ENCODE peak calls at places on chromosomes 4 and X, in six cellular contexts. One of them, this sample, is unnamed.

GRCh38 chr4:76546282-76547166 is 111.5 kb downstream of the SHROOM3 start:
- DNase-seq in endodermal cell: peak; percentile 64
- DNase-seq in heart right ventricle: no peak
- DNase-seq in right lobe of liver: peak; percentile 53
- DNase-seq in DND-41: no peak
- DNase-seq in mesendoderm: peak; percentile 81
- DNase-seq in this sample: no peak

GRCh38 chrX:11472381-11472780 is 179.2 kb downstream of the AMELX start:
- DNase-seq in heart right ventricle: no peak
- DNase-seq in DND-41: no peak
- DNase-seq in endodermal cell: no peak
- DNase-seq in right lobe of liver: no peak
- DNase-seq in mesendoderm: no peak
- DNase-seq in this sample: no peak

GRCh38 chr4:156596026-156596425 is 375.6 kb downstream of the PDGFC start:
- DNase-seq in right lobe of liver: no peak
- DNase-seq in DND-41: no peak
- DNase-seq in mesendoderm: peak; percentile 37
- DNase-seq in heart right ventricle: no peak
- DNase-seq in endodermal cell: no peak
- DNase-seq in this sample: no peak

GRCh38 chr4:100081511-100081910 is 108.8 kb downstream of the DDIT4L start:
- DNase-seq in right lobe of liver: no peak
- DNase-seq in endodermal cell: no peak
- DNase-seq in DND-41: no peak
- DNase-seq in mesendoderm: no peak
- DNase-seq in heart right ventricle: no peak
- DNase-seq in this sample: no peak

GRCh38 chr4:5814421-5814820 is 78.5 kb downstream of the CRMP1 start:
- DNase-seq in DND-41: no peak
- DNase-seq in right lobe of liver: no peak
- DNase-seq in mesendoderm: no peak
- DNase-seq in endodermal cell: no peak
- DNase-seq in heart right ventricle: no peak
- DNase-seq in this sample: no peak

GRCh38 chrX:17459008-17459407 is 84.0 kb downstream of the NHS start:
- DNase-seq in mesendoderm: no peak
- DNase-seq in DND-41: no peak
- DNase-seq in endodermal cell: no peak
- DNase-seq in heart right ventricle: no peak
- DNase-seq in right lobe of liver: no peak
- DNase-seq in this sample: no peak

GRCh38 chr4:107896158-107896645 is 35.1 kb upstream of the CYP2U1 start:
- DNase-seq in right lobe of liver: no peak
- DNase-seq in endodermal cell: no peak
- DNase-seq in mesendoderm: no peak
- DNase-seq in heart right ventricle: no peak
- DNase-seq in DND-41: no peak
- DNase-seq in this sample: no peak

GRCh38 chr4:71453516-71453915 is 114.7 kb downstream of the SLC4A4 start:
- DNase-seq in heart right ventricle: no peak
- DNase-seq in mesendoderm: no peak
- DNase-seq in right lobe of liver: no peak
- DNase-seq in endodermal cell: no peak
- DNase-seq in DND-41: no peak
- DNase-seq in this sample: no peak

GRCh38 chrX:11381464-11381863 is 88.3 kb downstream of the AMELX start:
- DNase-seq in heart right ventricle: no peak
- DNase-seq in right lobe of liver: no peak
- DNase-seq in mesendoderm: peak; percentile 60
- DNase-seq in DND-41: peak; percentile 8
- DNase-seq in endodermal cell: peak; percentile 50
- DNase-seq in this sample: peak; percentile 0

GRCh38 chrX:27575565-27575964 is 14.6 kb upstream of the DCAF8L2 start:
- DNase-seq in right lobe of liver: no peak
- DNase-seq in heart right ventricle: no peak
- DNase-seq in endodermal cell: no peak
- DNase-seq in mesendoderm: no peak
- DNase-seq in DND-41: no peak
- DNase-seq in this sample: no peak

GRCh38 chrX:71118032-71118984 is at the start of gene MED12:
- DNase-seq in mesendoderm: peak; percentile 82
- DNase-seq in right lobe of liver: peak; percentile 83
- DNase-seq in DND-41: peak; percentile 89
- DNase-seq in endodermal cell: peak; percentile 91
- DNase-seq in heart right ventricle: peak; percentile 84
- DNase-seq in this sample: peak; percentile 75

GRCh38 chr4:112604590-112604989 is 32.1 kb downstream of the ZGRF1 start:
- DNase-seq in heart right ventricle: no peak
- DNase-seq in endodermal cell: peak; percentile 74
- DNase-seq in DND-41: peak; percentile 54
- DNase-seq in right lobe of liver: no peak
- DNase-seq in mesendoderm: peak; percentile 62
- DNase-seq in this sample: peak; percentile 44

GRCh38 chr4:7303561-7303960 is 111.2 kb downstream of the SORCS2 start:
- DNase-seq in mesendoderm: no peak
- DNase-seq in endodermal cell: no peak
- DNase-seq in DND-41: no peak
- DNase-seq in right lobe of liver: no peak
- DNase-seq in heart right ventricle: no peak
- DNase-seq in this sample: no peak

GRCh38 chr4:5824635-5825034 is 68.3 kb downstream of the CRMP1 start:
- DNase-seq in DND-41: peak; percentile 12
- DNase-seq in mesendoderm: peak; percentile 46
- DNase-seq in heart right ventricle: no peak
- DNase-seq in right lobe of liver: no peak
- DNase-seq in endodermal cell: peak; percentile 65
- DNase-seq in this sample: no peak

DNA sequence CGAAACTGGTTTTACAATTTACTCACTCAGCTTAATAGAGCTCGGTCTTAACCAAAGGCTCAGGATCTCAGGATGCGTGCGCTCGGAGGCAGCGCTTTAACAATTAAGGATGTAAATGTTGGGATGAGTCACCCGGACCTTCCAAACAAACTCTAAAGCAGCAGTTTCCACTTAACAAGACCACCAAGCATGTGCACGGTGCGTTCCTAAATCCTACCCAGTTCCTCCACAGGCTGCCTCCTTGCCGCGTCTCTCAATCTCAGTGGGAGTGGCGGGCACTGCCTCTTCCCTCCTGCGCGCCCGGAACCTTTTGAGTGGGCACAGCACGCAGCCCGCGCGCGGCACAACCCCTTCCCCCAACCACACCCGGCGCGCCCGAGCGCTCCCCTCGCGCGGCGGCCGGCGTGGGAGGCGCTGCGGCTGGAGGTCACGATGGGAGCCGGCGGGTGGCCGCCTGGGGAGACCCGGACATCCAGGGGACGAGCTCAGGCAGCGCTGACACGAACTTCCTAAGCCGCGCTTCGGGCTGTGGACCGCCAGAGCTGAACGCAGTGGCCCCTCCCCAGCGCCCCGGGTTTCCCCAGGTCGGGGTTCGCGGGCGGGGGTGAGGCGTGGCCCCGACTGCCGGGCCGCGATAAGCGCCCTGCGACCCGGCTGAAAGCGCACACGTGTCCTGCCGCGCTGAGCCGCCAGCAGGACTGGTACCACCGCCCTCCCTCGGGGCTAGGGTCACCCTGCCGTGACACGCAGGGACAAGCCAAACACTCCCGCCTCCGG is at the start of gene ABCG2:
- DNase-seq in right lobe of liver: peak; percentile 74
- DNase-seq in DND-41: no peak
- DNase-seq in mesendoderm: peak; percentile 94
- DNase-seq in endodermal cell: peak; percentile 85
- DNase-seq in heart right ventricle: peak; percentile 16
- DNase-seq in this sample: peak; percentile 9
- H3K27ac ChIP-seq in right lobe of liver: peak within 1 kb of the TSS; percentile 49
- H3K27ac ChIP-seq in DND-41: no peak within 1 kb of the TSS
- H3K27ac ChIP-seq in mesendoderm: peak within 1 kb of the TSS; percentile 92
- H3K27ac ChIP-seq in endodermal cell: no peak within 1 kb of the TSS
- H3K27ac ChIP-seq in heart right ventricle: no peak within 1 kb of the TSS
- H3K27ac ChIP-seq in this sample: no peak within 1 kb of the TSS

GRCh38 chr4:67452100-67452887 is 93.0 kb downstream of the CENPC start:
- DNase-seq in endodermal cell: no peak
- DNase-seq in heart right ventricle: no peak
- DNase-seq in DND-41: no peak
- DNase-seq in right lobe of liver: no peak
- DNase-seq in mesendoderm: no peak
- DNase-seq in this sample: no peak
- H3K4me3 ChIP-seq in endodermal cell: no peak overlapping the region
- H3K4me3 ChIP-seq in heart right ventricle: no peak overlapping the region
- H3K4me3 ChIP-seq in DND-41: no peak overlapping the region
- H3K4me3 ChIP-seq in right lobe of liver: no peak overlapping the region
- H3K4me3 ChIP-seq in mesendoderm: no peak overlapping the region
- H3K4me3 ChIP-seq in this sample: no peak overlapping the region

GRCh38 chrX:153626863-153627674 is 19.9 kb upstream of the DUSP9 start:
- DNase-seq in DND-41: no peak
- DNase-seq in heart right ventricle: no peak
- DNase-seq in right lobe of liver: peak; percentile 74
- DNase-seq in mesendoderm: no peak
- DNase-seq in endodermal cell: no peak
- DNase-seq in this sample: no peak
- H3K27ac ChIP-seq in DND-41: no peak overlapping the region
- H3K27ac ChIP-seq in heart right ventricle: no peak overlapping the region
- H3K27ac ChIP-seq in right lobe of liver: peak overlapping the region; percentile 72
- H3K27ac ChIP-seq in mesendoderm: no peak overlapping the region
- H3K27ac ChIP-seq in endodermal cell: no peak overlapping the region
- H3K27ac ChIP-seq in this sample: no peak overlapping the region

DNA sequence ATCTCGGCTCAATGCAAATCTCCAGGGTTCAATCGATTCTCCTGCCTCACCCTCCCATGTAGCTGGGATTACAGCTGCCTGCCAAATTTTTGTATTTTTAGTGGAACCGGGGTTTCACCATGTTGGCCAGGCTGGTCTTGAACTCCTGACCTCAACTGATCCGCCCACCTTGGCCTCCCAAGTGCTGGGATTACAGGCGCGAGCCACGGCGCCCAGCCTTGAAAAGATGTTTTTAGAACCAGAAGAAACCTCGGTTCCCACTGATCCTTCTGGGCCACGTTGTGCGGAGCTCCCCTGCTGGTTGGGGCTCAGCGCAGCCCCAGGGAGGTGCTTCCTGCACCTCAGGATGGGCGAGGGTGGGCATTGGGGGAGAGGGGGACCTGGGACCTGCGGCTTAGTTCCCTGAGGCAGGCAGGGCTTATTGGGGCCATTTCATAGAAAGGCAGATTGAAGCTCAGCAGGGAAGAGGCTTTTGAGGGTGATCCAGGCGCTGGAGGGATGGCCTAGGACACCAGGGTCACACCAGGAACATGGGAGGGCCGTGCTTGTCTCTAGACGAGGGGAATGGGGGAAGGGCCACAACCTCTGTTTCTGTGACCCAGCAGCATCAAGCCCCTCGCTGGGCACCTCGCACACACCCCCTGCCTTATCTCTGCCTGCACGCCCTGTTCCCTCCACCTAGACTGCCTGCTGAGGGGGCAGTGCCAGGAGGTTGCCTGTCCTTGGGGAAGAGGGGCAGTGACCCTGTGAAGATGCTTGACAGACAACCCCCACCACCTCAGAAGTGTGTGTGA is 6.3 kb upstream of the ADD1 start:
- DNase-seq in endodermal cell: peak; percentile 54
- DNase-seq in DND-41: no peak
- DNase-seq in mesendoderm: no peak
- DNase-seq in right lobe of liver: peak; percentile 23
- DNase-seq in heart right ventricle: peak; percentile 15
- DNase-seq in this sample: no peak
- H3K4me3 ChIP-seq in endodermal cell: no peak overlapping the region
- H3K4me3 ChIP-seq in DND-41: peak overlapping the region; percentile 13
- H3K4me3 ChIP-seq in mesendoderm: no peak overlapping the region
- H3K4me3 ChIP-seq in right lobe of liver: no peak overlapping the region
- H3K4me3 ChIP-seq in heart right ventricle: peak overlapping the region; percentile 8
- H3K4me3 ChIP-seq in this sample: peak overlapping the region; percentile 66

DNA sequence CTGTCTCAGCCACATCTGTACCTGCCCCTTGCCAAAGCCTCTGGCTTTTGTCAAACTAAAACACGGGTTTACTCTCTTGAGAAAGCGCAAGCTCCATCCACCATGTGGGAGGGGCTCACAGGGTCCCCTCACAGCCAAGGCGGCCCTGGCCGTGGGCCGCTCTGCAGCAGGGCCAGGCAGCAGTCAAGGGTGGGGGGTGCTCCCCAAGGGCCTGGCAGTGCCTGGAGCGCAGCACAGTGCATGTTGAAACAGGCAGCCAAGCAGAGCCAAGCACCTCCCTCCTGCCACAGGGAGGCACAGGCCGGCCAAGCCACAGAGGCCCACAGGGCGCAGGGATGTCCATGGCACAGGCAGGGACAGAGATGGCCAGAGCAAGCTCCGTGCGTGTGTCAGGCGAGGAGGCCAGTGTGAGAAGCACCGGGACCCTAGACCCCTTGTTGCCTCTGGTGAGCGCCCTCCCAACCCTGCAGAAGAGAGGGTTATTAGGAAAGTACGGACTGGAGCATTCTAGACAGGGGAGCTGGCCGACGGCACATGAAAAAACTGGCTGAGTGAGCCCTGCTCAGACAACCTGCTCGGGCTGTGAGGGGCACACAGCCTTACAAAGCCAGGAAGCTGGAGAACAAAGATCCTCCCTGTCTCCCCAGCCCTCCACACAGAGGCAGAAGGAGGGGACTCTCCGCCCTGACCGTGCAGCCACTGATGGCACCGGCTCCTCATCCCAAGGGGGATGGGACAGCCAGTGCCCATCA is 39.0 kb downstream of the FAM53A start:
- DNase-seq in mesendoderm: peak; percentile 26
- DNase-seq in DND-41: no peak
- DNase-seq in endodermal cell: peak; percentile 69
- DNase-seq in right lobe of liver: no peak
- DNase-seq in heart right ventricle: peak; percentile 62
- DNase-seq in this sample: no peak
- H3K27ac ChIP-seq in mesendoderm: no peak overlapping the region
- H3K27ac ChIP-seq in DND-41: no peak overlapping the region
- H3K27ac ChIP-seq in endodermal cell: no peak overlapping the region
- H3K27ac ChIP-seq in right lobe of liver: no peak overlapping the region
- H3K27ac ChIP-seq in heart right ventricle: peak overlapping the region; percentile 60
- H3K27ac ChIP-seq in this sample: no peak overlapping the region

DNA sequence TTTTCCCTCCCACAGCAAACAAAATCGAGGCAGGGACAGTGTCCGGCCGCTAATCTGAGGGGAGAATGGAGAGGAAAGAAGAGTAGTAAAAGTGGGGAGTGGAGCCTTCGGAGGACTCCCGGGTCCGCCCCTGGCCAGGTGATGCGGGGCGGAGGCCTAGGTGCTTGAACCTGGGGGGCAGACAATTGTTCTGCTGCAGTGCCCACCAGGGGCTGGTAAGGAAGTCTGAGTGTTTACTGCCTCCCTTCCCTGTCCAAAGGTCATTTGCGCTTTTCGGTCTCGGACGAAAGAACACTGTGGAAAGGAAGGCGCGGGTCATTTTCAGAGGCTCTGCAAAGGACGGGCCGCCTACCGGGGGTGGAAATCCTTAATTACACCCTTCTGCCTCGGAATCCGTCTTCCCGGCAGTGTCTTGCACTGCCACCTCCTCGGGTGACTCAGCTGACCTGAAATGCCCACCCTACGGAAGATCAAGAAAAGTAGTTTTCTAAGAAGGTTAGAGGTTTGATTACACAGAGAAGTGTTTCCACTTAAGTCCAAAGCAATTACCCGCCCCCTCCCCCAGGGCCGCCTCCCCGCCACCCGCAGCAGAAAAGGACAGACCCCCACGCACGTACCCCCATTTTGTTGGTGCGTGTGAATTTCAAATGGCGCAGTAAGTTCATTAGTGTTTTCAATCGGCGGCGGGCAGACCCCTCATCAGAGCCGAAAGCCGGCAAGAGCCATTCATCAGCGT is 99.9 kb upstream of the TENM3 start:
- DNase-seq in mesendoderm: peak; percentile 73
- DNase-seq in endodermal cell: peak; percentile 73
- DNase-seq in right lobe of liver: no peak
- DNase-seq in heart right ventricle: no peak
- DNase-seq in DND-41: no peak
- DNase-seq in this sample: no peak
- H3K4me3 ChIP-seq in mesendoderm: peak overlapping the region; percentile 76
- H3K4me3 ChIP-seq in endodermal cell: peak overlapping the region; percentile 91
- H3K4me3 ChIP-seq in right lobe of liver: peak overlapping the region; percentile 14
- H3K4me3 ChIP-seq in heart right ventricle: peak overlapping the region; percentile 71
- H3K4me3 ChIP-seq in DND-41: no peak overlapping the region
- H3K4me3 ChIP-seq in this sample: no peak overlapping the region

GRCh38 chr4:80012291-80012690 is 60.7 kb downstream of the ANTXR2 start:
- DNase-seq in heart right ventricle: no peak
- DNase-seq in mesendoderm: no peak
- DNase-seq in endodermal cell: no peak
- DNase-seq in DND-41: no peak
- DNase-seq in right lobe of liver: no peak
- DNase-seq in this sample: no peak
- H3K27ac ChIP-seq in heart right ventricle: no peak overlapping the region
- H3K27ac ChIP-seq in mesendoderm: no peak overlapping the region
- H3K27ac ChIP-seq in endodermal cell: no peak overlapping the region
- H3K27ac ChIP-seq in DND-41: peak overlapping the region; percentile 58
- H3K27ac ChIP-seq in right lobe of liver: no peak overlapping the region
- H3K27ac ChIP-seq in this sample: no peak overlapping the region

This sample was measured in naive thymus-derived CD4-positive, alpha-beta T cell.